ENCODE peak calls at places on chromosomes 3 and 15, in eight cellular contexts. J, K, W, Z, P, D, F and E are unnamed samples.

GRCh38 chr15:74780983-74781672 is 752 bp upstream of the CSK start:
- DNase-seq in J (no peak), K (peak), W (peak), Z (peak), P (no peak), D (no peak), F (peak), E (no peak)

GRCh38 chr15:61327019-61327631 is 98.0 kb upstream of the RORA start:
- DNase-seq in J (no peak), K (no peak), W (no peak), Z (no peak), P (no peak), D (peak), F (no peak), E (peak)

GRCh38 chr15:40992241-40992741 is 39.0 kb downstream of the CHAC1 start:
- DNase-seq in J (no peak), K (no peak), W (no peak), Z (no peak), P (no peak), D (no peak), F (peak), E (no peak)

GRCh38 chr15:41730543-41730942 is 43.7 kb upstream of the MAPKBP1 start:
- DNase-seq in J (no peak), K (no peak), W (no peak), Z (no peak), P (no peak), D (peak), F (no peak), E (no peak)

GRCh38 chr3:46365737-46366524 is 4.8 kb upstream of the CCR5 start:
- DNase-seq in J (no peak), K (no peak), W (no peak), Z (no peak), P (no peak), D (no peak), F (no peak), E (no peak)

GRCh38 chr3:95798628-95799027 is 1015.8 kb upstream of the EPHA6 start:
- DNase-seq in J (no peak), K (no peak), W (no peak), Z (no peak), P (no peak), D (no peak), F (no peak), E (no peak)

GRCh38 chr3:61564405-61565059 is 3.2 kb downstream of the PTPRG start:
- DNase-seq in J (peak), K (no peak), W (peak), Z (no peak), P (peak), D (peak), F (peak), E (no peak)

GRCh38 chr15:90249123-90249863 is at the start of gene TTLL13:
- DNase-seq in J (peak), K (peak), W (peak), Z (peak), P (peak), D (peak), F (peak), E (peak)

GRCh38 chr3:194512895-194513601 is 26.2 kb upstream of the ATP13A3 start:
- DNase-seq in J (no peak), K (no peak), W (no peak), Z (no peak), P (no peak), D (no peak), F (no peak), E (peak)

GRCh38 chr3:131568460-131568859 is 65.7 kb upstream of the MRPL3 start:
- DNase-seq in J (no peak), K (no peak), W (no peak), Z (no peak), P (no peak), D (no peak), F (no peak), E (peak)

GRCh38 chr3:52088445-52089367 is 32.3 kb upstream of the DUSP7 start:
- DNase-seq in J (peak), K (no peak), W (peak), Z (no peak), P (peak), D (no peak), F (peak), E (no peak)